ENCODE peak calls at places on chromosomes 6 and 20, in seven cellular contexts. A is epithelial cell of prostate, Q is T-helper 9 cell, N is lung, L is A549, P is endodermal cell, D is posterior vena cava. O is an unnamed sample.

GRCh38 chr6:21914121-21914973 is 320.8 kb downstream of the SOX4 start:
- DNase-seq in A (no peak), Q (no peak), N (peak), L (no peak), P (no peak), D (peak), O (peak)

GRCh38 chr20:56328861-56329260 is 29.9 kb upstream of the FAM210B start:
- DNase-seq in A (no peak), Q (no peak), N (no peak), L (peak), P (peak), D (no peak), O (no peak)

GRCh38 chr6:26187292-26187691 is 100.1 kb downstream of the HFE start:
- DNase-seq in A (no peak), Q (no peak), N (no peak), L (no peak), P (no peak), D (no peak), O (no peak)

GRCh38 chr6:87282743-87283142 is 39.6 kb upstream of the SMIM8 start:
- DNase-seq in A (no peak), Q (no peak), N (no peak), L (no peak), P (no peak), D (no peak), O (no peak)

GRCh38 chr6:124056884-124057283 is 253.2 kb downstream of the NKAIN2 start:
- DNase-seq in A (no peak), Q (no peak), N (no peak), L (no peak), P (no peak), D (no peak), O (no peak)

GRCh38 chr20:20277772-20278382 is 90.0 kb upstream of the INSM1 start:
- DNase-seq in A (no peak), Q (no peak), N (no peak), L (no peak), P (no peak), D (no peak), O (no peak)

GRCh38 chr6:30747300-30747687 is 2.9 kb upstream of the IER3 start:
- DNase-seq in A (no peak), Q (no peak), N (no peak), L (no peak), P (no peak), D (no peak), O (no peak)

GRCh38 chr20:32681175-32682084 is 7.7 kb upstream of the C20orf203 start:
- DNase-seq in A (peak), Q (no peak), N (no peak), L (no peak), P (peak), D (no peak), O (peak)

GRCh38 chr20:63484236-63484635 is 11.8 kb upstream of the KCNQ2 start:
- DNase-seq in A (no peak), Q (no peak), N (no peak), L (no peak), P (no peak), D (no peak), O (peak)

GRCh38 chr6:39706819-39707218 is 18.4 kb downstream of the KIF6 start:
- DNase-seq in A (no peak), Q (no peak), N (no peak), L (no peak), P (no peak), D (no peak), O (no peak)

GRCh38 chr6:29589423-29590048 is 4.6 kb downstream of the OR2H2 start:
- DNase-seq in A (no peak), Q (peak), N (peak), L (peak), P (peak), D (no peak), O (no peak)

GRCh38 chr6:81838031-81838430 is 85.5 kb upstream of the TENT5A start:
- DNase-seq in A (peak), Q (no peak), N (no peak), L (peak), P (no peak), D (no peak), O (no peak)

GRCh38 chr6:137927777-137928218 is 60.7 kb downstream of the TNFAIP3 start:
- DNase-seq in A (no peak), Q (peak), N (no peak), L (no peak), P (no peak), D (no peak), O (no peak)

GRCh38 chr20:50224553-50225255 is 34.1 kb downstream of the CEBPB start:
- DNase-seq in A (no peak), Q (no peak), N (peak), L (no peak), P (peak), D (peak), O (peak)

GRCh38 chr20:36988494-36988966 is 37.0 kb upstream of the SAMHD1 start:
- DNase-seq in A (peak), Q (no peak), N (no peak), L (no peak), P (no peak), D (no peak), O (no peak)

GRCh38 chr20:19709635-19710335 is 48.3 kb upstream of the RIN2 start:
- DNase-seq in A (no peak), Q (no peak), N (no peak), L (no peak), P (no peak), D (no peak), O (no peak)

GRCh38 chr6:168201383-168201782 is 118.2 kb downstream of the DACT2 start:
- DNase-seq in A (no peak), Q (no peak), N (no peak), L (peak), P (peak), D (peak), O (peak)

GRCh38 chr6:4817551-4817950 is 41.3 kb downstream of the CDYL start:
- DNase-seq in A (no peak), Q (no peak), N (no peak), L (no peak), P (no peak), D (no peak), O (no peak)

GRCh38 chr6:127341471-127342202 is 1.8 kb downstream of the ECHDC1 start:
- DNase-seq in A (no peak), Q (no peak), N (no peak), L (no peak), P (no peak), D (no peak), O (no peak)

GRCh38 chr6:45432944-45433343 is 55.2 kb upstream of the SUPT3H start:
- DNase-seq in A (no peak), Q (no peak), N (no peak), L (no peak), P (no peak), D (no peak), O (no peak)

GRCh38 chr6:138253731-138254130 is 35.4 kb upstream of the PBOV1 start:
- DNase-seq in A (no peak), Q (no peak), N (no peak), L (no peak), P (no peak), D (no peak), O (no peak)

GRCh38 chr6:90689172-90689571 is 102.3 kb upstream of the MAP3K7 start:
- DNase-seq in A (no peak), Q (no peak), N (no peak), L (no peak), P (no peak), D (no peak), O (no peak)

GRCh38 chr6:132088150-132088549 is 137.0 kb upstream of the CCN2 start:
- DNase-seq in A (no peak), Q (no peak), N (no peak), L (no peak), P (no peak), D (no peak), O (no peak)

GRCh38 chr6:106702046-106702445 is 72.7 kb downstream of the QRSL1 start:
- DNase-seq in A (no peak), Q (no peak), N (no peak), L (no peak), P (no peak), D (no peak), O (no peak)

GRCh38 chr6:159056003-159056402 is 11.2 kb upstream of the TAGAP start:
- DNase-seq in A (no peak), Q (no peak), N (no peak), L (no peak), P (no peak), D (no peak), O (no peak)

GRCh38 chr20:10314198-10314597 is 95.6 kb downstream of the SNAP25 start:
- DNase-seq in A (no peak), Q (no peak), N (no peak), L (no peak), P (no peak), D (no peak), O (no peak)

GRCh38 chr6:157557541-157557940 is 176.6 kb downstream of the ZDHHC14 start:
- DNase-seq in A (no peak), Q (no peak), N (no peak), L (no peak), P (no peak), D (no peak), O (no peak)

GRCh38 chr6:22448311-22448711 is 121.1 kb upstream of the HDGFL1 start:
- DNase-seq in A (peak), Q (no peak), N (no peak), L (peak), P (no peak), D (no peak), O (no peak)

GRCh38 chr20:25275813-25276532 is 28.1 kb downstream of the PYGB start:
- DNase-seq in A (no peak), Q (no peak), N (no peak), L (no peak), P (no peak), D (peak), O (peak)

GRCh38 chr6:24883618-24884017 is 52.1 kb downstream of the RIPOR2 start:
- DNase-seq in A (no peak), Q (no peak), N (no peak), L (no peak), P (no peak), D (no peak), O (no peak)

GRCh38 chr20:15012551-15012950 is 675.1 kb upstream of the FLRT3 start:
- DNase-seq in A (no peak), Q (no peak), N (no peak), L (no peak), P (no peak), D (no peak), O (no peak)

GRCh38 chr6:37207903-37208456 is 38.0 kb downstream of the PIM1 start:
- DNase-seq in A (peak), Q (peak), N (peak), L (peak), P (peak), D (peak), O (peak)

GRCh38 chr20:38050691-38051090 is 17.1 kb downstream of the RPRD1B start:
- DNase-seq in A (no peak), Q (no peak), N (no peak), L (no peak), P (no peak), D (no peak), O (no peak)

GRCh38 chr20:4470375-4470774 is 251.3 kb upstream of the PRND start:
- DNase-seq in A (no peak), Q (no peak), N (no peak), L (no peak), P (no peak), D (no peak), O (no peak)

GRCh38 chr20:7710440-7710839 is 229.8 kb downstream of the HAO1 start:
- DNase-seq in A (no peak), Q (no peak), N (no peak), L (peak), P (no peak), D (no peak), O (no peak)

GRCh38 chr6:40671338-40672050 is 84.3 kb upstream of the LRFN2 start:
- DNase-seq in A (no peak), Q (no peak), N (no peak), L (peak), P (no peak), D (no peak), O (no peak)

GRCh38 chr6:96554559-96554958 is 8.4 kb upstream of the FHL5 start:
- DNase-seq in A (no peak), Q (no peak), N (no peak), L (no peak), P (no peak), D (no peak), O (no peak)

O was measured in kidney.